ENCODE peak calls at places on chromosomes 4 and X, in five cellular contexts. One of them, this sample, is unnamed.

GRCh38 chr4:35493977-35494376 is 750.3 kb downstream of the ARAP2 start:
- DNase-seq in HepG2: no peak
- DNase-seq in fibroblast of mammary gland: no peak
- DNase-seq in IMR-90: no peak
- DNase-seq in fibroblast of the aortic adventitia: no peak
- DNase-seq in this sample: no peak

GRCh38 chr4:189845145-189845846 is 95.4 kb upstream of the FRG1 start:
- DNase-seq in fibroblast of mammary gland: peak; percentile 77
- DNase-seq in HepG2: no peak
- DNase-seq in IMR-90: peak; percentile 1
- DNase-seq in fibroblast of the aortic adventitia: no peak
- DNase-seq in this sample: no peak

GRCh38 chrX:54494970-54495813 is 842 bp downstream of the FGD1 start:
- DNase-seq in fibroblast of the aortic adventitia: no peak
- DNase-seq in HepG2: no peak
- DNase-seq in IMR-90: peak; percentile 18
- DNase-seq in fibroblast of mammary gland: peak; percentile 18
- DNase-seq in this sample: peak; percentile 17

GRCh38 chr4:40749717-40750460 is at the start of gene NSUN7:
- DNase-seq in IMR-90: no peak
- DNase-seq in HepG2: no peak
- DNase-seq in fibroblast of mammary gland: no peak
- DNase-seq in fibroblast of the aortic adventitia: no peak
- DNase-seq in this sample: no peak

GRCh38 chr4:162682651-162683050 is 484.0 kb downstream of the NAF1 start:
- DNase-seq in IMR-90: no peak
- DNase-seq in HepG2: no peak
- DNase-seq in fibroblast of mammary gland: no peak
- DNase-seq in fibroblast of the aortic adventitia: no peak
- DNase-seq in this sample: no peak

GRCh38 chr4:87073570-87074470 is 139.0 kb downstream of the AFF1 start:
- DNase-seq in HepG2: no peak
- DNase-seq in IMR-90: peak; percentile 62
- DNase-seq in fibroblast of mammary gland: no peak
- DNase-seq in fibroblast of the aortic adventitia: peak; percentile 55
- DNase-seq in this sample: no peak

GRCh38 chr4:110165382-110166285 is 32.8 kb downstream of the ELOVL6 start:
- DNase-seq in HepG2: no peak
- DNase-seq in fibroblast of mammary gland: peak; percentile 84
- DNase-seq in IMR-90: peak; percentile 83
- DNase-seq in fibroblast of the aortic adventitia: peak; percentile 59
- DNase-seq in this sample: peak; percentile 39

GRCh38 chr4:80322716-80323115 is 12.8 kb upstream of the CFAP299 start:
- DNase-seq in fibroblast of mammary gland: peak; percentile 63
- DNase-seq in IMR-90: peak; percentile 68
- DNase-seq in fibroblast of the aortic adventitia: peak; percentile 70
- DNase-seq in HepG2: no peak
- DNase-seq in this sample: peak; percentile 69

GRCh38 chrX:7223271-7223670 is 75.3 kb upstream of the PUDP start:
- DNase-seq in HepG2: no peak
- DNase-seq in IMR-90: no peak
- DNase-seq in fibroblast of mammary gland: no peak
- DNase-seq in fibroblast of the aortic adventitia: no peak
- DNase-seq in this sample: no peak

GRCh38 chrX:56733459-56734046 is 4.5 kb downstream of the NBDY start:
- DNase-seq in HepG2: peak; percentile 17
- DNase-seq in fibroblast of mammary gland: peak; percentile 51
- DNase-seq in IMR-90: peak; percentile 47
- DNase-seq in fibroblast of the aortic adventitia: peak; percentile 60
- DNase-seq in this sample: peak; percentile 54

GRCh38 chr4:54566608-54567007 is 91.1 kb upstream of the KIT start:
- DNase-seq in fibroblast of mammary gland: no peak
- DNase-seq in IMR-90: no peak
- DNase-seq in fibroblast of the aortic adventitia: no peak
- DNase-seq in HepG2: no peak
- DNase-seq in this sample: no peak

GRCh38 chr4:141640692-141641091 is 4.3 kb downstream of the IL15 start:
- DNase-seq in IMR-90: no peak
- DNase-seq in fibroblast of mammary gland: no peak
- DNase-seq in fibroblast of the aortic adventitia: no peak
- DNase-seq in HepG2: no peak
- DNase-seq in this sample: no peak

GRCh38 chr4:141635726-141636076 is 682 bp upstream of the IL15 start:
- DNase-seq in IMR-90: no peak
- DNase-seq in fibroblast of the aortic adventitia: no peak
- DNase-seq in fibroblast of mammary gland: no peak
- DNase-seq in HepG2: no peak
- DNase-seq in this sample: no peak

GRCh38 chr4:141636077-141636770 is at the start of gene IL15:
- DNase-seq in HepG2: peak; percentile 16
- DNase-seq in fibroblast of mammary gland: peak; percentile 41
- DNase-seq in fibroblast of the aortic adventitia: peak; percentile 45
- DNase-seq in IMR-90: peak; percentile 58
- DNase-seq in this sample: no peak

GRCh38 chr4:141636771-141637460 is 533 bp downstream of the IL15 start:
- DNase-seq in IMR-90: peak; percentile 64
- DNase-seq in fibroblast of mammary gland: peak; percentile 40
- DNase-seq in HepG2: no peak
- DNase-seq in fibroblast of the aortic adventitia: peak; percentile 57
- DNase-seq in this sample: peak; percentile 51

GRCh38 chr4:141637565-141637964 is 1.2 kb downstream of the IL15 start:
- DNase-seq in fibroblast of mammary gland: no peak
- DNase-seq in HepG2: no peak
- DNase-seq in fibroblast of the aortic adventitia: peak; percentile 31
- DNase-seq in IMR-90: no peak
- DNase-seq in this sample: no peak
- H3K4me3 ChIP-seq in fibroblast of mammary gland: peak overlapping the region; percentile 82
- H3K4me3 ChIP-seq in HepG2: no peak overlapping the region
- H3K4me3 ChIP-seq in fibroblast of the aortic adventitia: peak overlapping the region; percentile 82
- H3K4me3 ChIP-seq in IMR-90: peak overlapping the region; percentile 85
- H3K4me3 ChIP-seq in this sample: peak overlapping the region; percentile 84

GRCh38 chr4:24044610-24045589 is 155.1 kb upstream of the PPARGC1A start:
- DNase-seq in IMR-90: no peak
- DNase-seq in fibroblast of the aortic adventitia: no peak
- DNase-seq in fibroblast of mammary gland: no peak
- DNase-seq in HepG2: no peak
- DNase-seq in this sample: no peak
- TF ChIP-seq CTCF in IMR-90: no peak
- TF ChIP-seq CTCF in fibroblast of the aortic adventitia: no peak
- TF ChIP-seq CTCF in fibroblast of mammary gland: no peak
- TF ChIP-seq CTCF in HepG2: no peak
- TF ChIP-seq CTCF in this sample: no peak

DNA sequence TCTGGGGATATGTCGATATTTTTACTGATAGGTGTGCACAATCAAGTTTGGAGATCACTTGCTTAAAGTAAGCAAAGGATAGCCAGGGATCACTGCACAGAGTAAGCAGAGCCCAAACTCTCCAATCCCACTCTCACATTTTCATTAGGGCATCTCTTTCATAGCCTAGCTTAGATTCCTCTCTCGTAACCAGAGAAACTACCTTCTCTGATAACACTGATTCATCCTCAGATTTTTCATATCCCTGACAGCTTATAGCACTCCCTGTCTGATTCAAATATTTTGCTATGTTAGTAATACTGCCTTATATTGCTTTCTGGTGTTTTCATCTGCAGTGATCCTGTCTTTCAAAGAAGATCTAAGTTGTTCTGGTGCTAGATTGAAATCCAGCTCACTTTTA is 123.7 kb downstream of the CBLL2 start:
- DNase-seq in fibroblast of the aortic adventitia: no peak
- DNase-seq in HepG2: no peak
- DNase-seq in fibroblast of mammary gland: no peak
- DNase-seq in IMR-90: peak; percentile 57
- DNase-seq in this sample: no peak
- H3K4me3 ChIP-seq in fibroblast of the aortic adventitia: no peak overlapping the region
- H3K4me3 ChIP-seq in HepG2: no peak overlapping the region
- H3K4me3 ChIP-seq in fibroblast of mammary gland: no peak overlapping the region
- H3K4me3 ChIP-seq in IMR-90: no peak overlapping the region
- H3K4me3 ChIP-seq in this sample: no peak overlapping the region

DNA sequence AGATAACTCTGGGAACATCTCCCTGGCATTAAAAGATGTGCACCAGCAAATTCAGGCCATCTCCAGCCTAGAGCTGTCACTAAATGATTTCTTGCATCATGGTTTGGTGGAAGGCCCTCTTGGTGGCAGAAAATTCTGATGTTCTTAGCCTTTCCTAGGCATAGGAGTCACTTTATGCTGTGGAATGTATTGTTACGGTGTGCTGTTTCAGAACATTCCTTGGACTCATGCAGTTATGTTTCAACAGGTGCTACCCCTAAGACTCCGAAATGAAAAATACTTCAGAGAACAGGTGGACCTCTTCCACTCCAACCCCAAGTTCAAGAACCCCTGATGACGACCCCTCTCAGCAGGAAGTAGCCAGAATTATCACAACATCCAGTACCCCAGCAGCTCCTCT is 20.3 kb upstream of the PAPSS1 start:
- DNase-seq in IMR-90: peak; percentile 9
- DNase-seq in fibroblast of the aortic adventitia: no peak
- DNase-seq in fibroblast of mammary gland: no peak
- DNase-seq in HepG2: no peak
- DNase-seq in this sample: peak; percentile 57
- TF ChIP-seq CTCF in IMR-90: no peak
- TF ChIP-seq CTCF in fibroblast of the aortic adventitia: no peak
- TF ChIP-seq CTCF in fibroblast of mammary gland: no peak
- TF ChIP-seq CTCF in HepG2: peak; percentile 46
- TF ChIP-seq CTCF in this sample: peak; percentile 44

GRCh38 chrX:153689654-153690465 is 2.1 kb downstream of the SLC6A8 start:
- DNase-seq in HepG2: no peak
- DNase-seq in IMR-90: peak; percentile 23
- DNase-seq in fibroblast of mammary gland: no peak
- DNase-seq in fibroblast of the aortic adventitia: no peak
- DNase-seq in this sample: no peak
- H3K4me3 ChIP-seq in HepG2: peak overlapping the region; percentile 74
- H3K4me3 ChIP-seq in IMR-90: peak overlapping the region; percentile 51
- H3K4me3 ChIP-seq in fibroblast of mammary gland: no peak overlapping the region
- H3K4me3 ChIP-seq in fibroblast of the aortic adventitia: peak overlapping the region; percentile 56
- H3K4me3 ChIP-seq in this sample: peak overlapping the region; percentile 34

DNA sequence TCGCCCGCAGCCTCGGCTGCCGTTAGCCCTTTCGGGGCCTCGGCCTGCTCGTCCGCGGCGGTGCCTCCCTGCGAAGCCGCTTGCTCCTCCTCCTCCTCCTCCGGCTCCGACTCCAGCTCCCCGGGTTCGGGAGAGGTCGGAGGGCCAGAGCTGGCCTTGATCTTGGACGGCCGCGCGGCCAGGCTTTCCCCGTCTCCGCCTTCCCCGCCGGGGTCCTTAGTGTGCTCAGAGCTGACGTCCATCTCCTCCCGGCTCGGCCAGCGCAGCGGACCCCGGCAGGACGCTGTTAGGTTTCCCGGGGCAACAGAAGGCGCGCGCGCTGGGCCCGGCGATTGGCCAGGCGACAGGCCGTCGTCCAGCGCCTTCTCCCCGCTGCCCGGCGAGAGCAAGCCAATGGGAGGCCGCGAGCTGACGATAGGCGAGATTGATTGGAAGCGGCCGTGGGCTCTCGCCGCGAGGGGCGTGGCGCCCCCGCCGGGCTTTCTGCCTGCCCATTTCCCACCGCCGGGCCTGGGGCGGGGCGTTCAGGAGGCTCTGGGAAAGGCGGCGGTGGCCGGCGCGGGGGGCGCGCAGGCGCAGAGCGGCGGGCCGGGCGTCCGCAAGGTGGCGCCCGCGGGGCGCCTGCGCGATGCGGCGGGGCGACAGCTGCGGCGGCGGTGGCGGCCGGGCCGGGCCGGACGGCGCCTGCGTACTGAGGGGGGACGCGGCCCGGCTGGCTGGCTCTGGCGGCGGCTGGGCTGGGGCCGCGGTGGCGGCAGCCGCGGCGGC is at the start of gene TADA2B:
- DNase-seq in IMR-90: peak; percentile 97
- DNase-seq in fibroblast of the aortic adventitia: peak; percentile 96
- DNase-seq in fibroblast of mammary gland: peak; percentile 95
- DNase-seq in HepG2: peak; percentile 93
- DNase-seq in this sample: peak; percentile 98
- TF ChIP-seq CTCF in IMR-90: peak; percentile 65
- TF ChIP-seq CTCF in fibroblast of the aortic adventitia: peak; percentile 35
- TF ChIP-seq CTCF in fibroblast of mammary gland: no peak
- TF ChIP-seq CTCF in HepG2: peak; percentile 45
- TF ChIP-seq CTCF in this sample: no peak

GRCh38 chr4:11488657-11489448 is 60.2 kb upstream of the HS3ST1 start:
- DNase-seq in fibroblast of the aortic adventitia: peak; percentile 56
- DNase-seq in HepG2: no peak
- DNase-seq in IMR-90: no peak
- DNase-seq in fibroblast of mammary gland: no peak
- DNase-seq in this sample: no peak
- H3K4me3 ChIP-seq in fibroblast of the aortic adventitia: no peak overlapping the region
- H3K4me3 ChIP-seq in HepG2: no peak overlapping the region
- H3K4me3 ChIP-seq in IMR-90: no peak overlapping the region
- H3K4me3 ChIP-seq in fibroblast of mammary gland: no peak overlapping the region
- H3K4me3 ChIP-seq in this sample: no peak overlapping the region

DNA sequence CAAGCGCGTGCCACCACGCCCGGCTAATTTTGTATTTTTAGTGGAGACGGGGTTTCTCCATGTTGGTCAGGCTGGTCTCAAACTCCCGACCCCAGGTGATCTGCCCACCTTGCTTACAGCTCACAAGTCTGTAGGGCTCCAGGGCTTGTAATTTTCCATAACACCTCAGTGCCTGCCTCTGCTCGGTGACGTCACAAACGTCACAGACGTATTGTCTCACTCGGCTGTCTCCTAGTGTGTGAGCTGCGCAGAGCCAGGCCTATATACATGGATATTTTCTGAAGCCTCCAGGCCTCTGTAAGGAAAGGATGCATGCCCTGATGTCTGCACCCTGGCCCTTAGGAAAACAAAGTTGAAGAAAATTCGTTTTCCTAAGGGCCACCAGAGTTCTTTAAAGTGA is 8.6 kb upstream of the NKRF start:
- DNase-seq in IMR-90: no peak
- DNase-seq in fibroblast of mammary gland: no peak
- DNase-seq in fibroblast of the aortic adventitia: no peak
- DNase-seq in HepG2: no peak
- DNase-seq in this sample: no peak
- TF ChIP-seq CTCF in IMR-90: no peak
- TF ChIP-seq CTCF in fibroblast of mammary gland: no peak
- TF ChIP-seq CTCF in fibroblast of the aortic adventitia: no peak
- TF ChIP-seq CTCF in HepG2: no peak
- TF ChIP-seq CTCF in this sample: no peak

DNA sequence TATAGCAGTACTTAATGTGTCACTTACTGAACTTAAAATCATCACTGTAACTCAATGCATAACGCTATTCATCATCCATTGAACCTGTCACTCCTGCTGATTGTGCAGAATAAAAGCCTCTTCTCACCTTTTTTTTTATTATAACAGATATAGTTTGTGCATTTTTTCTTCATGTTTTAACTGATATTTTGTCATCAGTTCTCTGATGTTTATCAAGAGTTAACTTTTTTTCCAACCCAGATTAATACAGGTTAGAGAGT is 100.4 kb downstream of the SLIT2 start:
- DNase-seq in fibroblast of mammary gland: no peak
- DNase-seq in HepG2: no peak
- DNase-seq in IMR-90: no peak
- DNase-seq in fibroblast of the aortic adventitia: no peak
- DNase-seq in this sample: no peak
- H3K4me3 ChIP-seq in fibroblast of mammary gland: no peak overlapping the region
- H3K4me3 ChIP-seq in HepG2: no peak overlapping the region
- H3K4me3 ChIP-seq in IMR-90: no peak overlapping the region
- H3K4me3 ChIP-seq in fibroblast of the aortic adventitia: no peak overlapping the region
- H3K4me3 ChIP-seq in this sample: no peak overlapping the region

This sample was measured in fibroblast of pulmonary artery.